ENCODE peak calls at places on chromosomes 13 and 19, in five cellular contexts. One of them, this sample, is unnamed.

GRCh38 chr13:45055902-45056648 is 64.2 kb upstream of the GTF2F2 start:
- DNase-seq in mucosa of gallbladder: no peak
- DNase-seq in NCI-H524 treated with DMSO at 0.1 percent for 48 hours: no peak
- DNase-seq in neuronal stem cell: no peak
- DNase-seq in Calu3: no peak
- DNase-seq in this sample: peak

GRCh38 chr19:49553451-49554271 is 25.9 kb downstream of the RCN3 start:
- DNase-seq in mucosa of gallbladder: no peak
- DNase-seq in NCI-H524 treated with DMSO at 0.1 percent for 48 hours: no peak
- DNase-seq in neuronal stem cell: no peak
- DNase-seq in Calu3: no peak
- DNase-seq in this sample: no peak

GRCh38 chr13:49676581-49677298 is 14.5 kb downstream of the EBPL start:
- DNase-seq in mucosa of gallbladder: no peak
- DNase-seq in NCI-H524 treated with DMSO at 0.1 percent for 48 hours: no peak
- DNase-seq in neuronal stem cell: no peak
- DNase-seq in Calu3: no peak
- DNase-seq in this sample: no peak

GRCh38 chr19:38664503-38665211 is 17.2 kb downstream of the ACTN4 start:
- DNase-seq in mucosa of gallbladder: no peak
- DNase-seq in NCI-H524 treated with DMSO at 0.1 percent for 48 hours: no peak
- DNase-seq in neuronal stem cell: no peak
- DNase-seq in Calu3: no peak
- DNase-seq in this sample: no peak

GRCh38 chr13:42548731-42549554 is 25.0 kb upstream of the TNFSF11 start:
- DNase-seq in mucosa of gallbladder: peak
- DNase-seq in NCI-H524 treated with DMSO at 0.1 percent for 48 hours: no peak
- DNase-seq in neuronal stem cell: no peak
- DNase-seq in Calu3: no peak
- DNase-seq in this sample: no peak

GRCh38 chr13:39612023-39612637 is 9.1 kb upstream of the LHFPL6 start:
- DNase-seq in mucosa of gallbladder: peak
- DNase-seq in NCI-H524 treated with DMSO at 0.1 percent for 48 hours: no peak
- DNase-seq in neuronal stem cell: peak
- DNase-seq in Calu3: peak
- DNase-seq in this sample: peak

GRCh38 chr13:49935171-49936084 is 712 bp downstream of the SPRYD7 start:
- DNase-seq in mucosa of gallbladder: peak
- DNase-seq in NCI-H524 treated with DMSO at 0.1 percent for 48 hours: no peak
- DNase-seq in neuronal stem cell: peak
- DNase-seq in Calu3: peak
- DNase-seq in this sample: peak

GRCh38 chr13:106407338-106407737 is 128.1 kb downstream of the EFNB2 start:
- DNase-seq in mucosa of gallbladder: no peak
- DNase-seq in NCI-H524 treated with DMSO at 0.1 percent for 48 hours: no peak
- DNase-seq in neuronal stem cell: no peak
- DNase-seq in Calu3: no peak
- DNase-seq in this sample: no peak

GRCh38 chr19:8340341-8341096 is 2.5 kb downstream of the KANK3 start:
- DNase-seq in mucosa of gallbladder: peak
- DNase-seq in NCI-H524 treated with DMSO at 0.1 percent for 48 hours: no peak
- DNase-seq in neuronal stem cell: no peak
- DNase-seq in Calu3: no peak
- DNase-seq in this sample: no peak

GRCh38 chr13:107765724-107766436 is 449.5 kb downstream of the LIG4 start:
- DNase-seq in mucosa of gallbladder: no peak
- DNase-seq in NCI-H524 treated with DMSO at 0.1 percent for 48 hours: no peak
- DNase-seq in neuronal stem cell: no peak
- DNase-seq in Calu3: no peak
- DNase-seq in this sample: no peak

GRCh38 chr13:32267836-32268439 is 47.2 kb downstream of the ZAR1L start:
- DNase-seq in mucosa of gallbladder: no peak
- DNase-seq in NCI-H524 treated with DMSO at 0.1 percent for 48 hours: no peak
- DNase-seq in neuronal stem cell: peak
- DNase-seq in Calu3: peak
- DNase-seq in this sample: no peak

GRCh38 chr13:21573920-21574712 is 29.9 kb downstream of the MICU2 start:
- DNase-seq in mucosa of gallbladder: no peak
- DNase-seq in NCI-H524 treated with DMSO at 0.1 percent for 48 hours: no peak
- DNase-seq in neuronal stem cell: no peak
- DNase-seq in Calu3: no peak
- DNase-seq in this sample: no peak

GRCh38 chr19:3075605-3076431 is 13.5 kb upstream of the TLE5 start:
- DNase-seq in mucosa of gallbladder: peak
- DNase-seq in NCI-H524 treated with DMSO at 0.1 percent for 48 hours: no peak
- DNase-seq in neuronal stem cell: no peak
- DNase-seq in Calu3: peak
- DNase-seq in this sample: no peak

GRCh38 chr19:46741447-46741846 is 4.4 kb upstream of the FKRP start:
- DNase-seq in mucosa of gallbladder: no peak
- DNase-seq in NCI-H524 treated with DMSO at 0.1 percent for 48 hours: no peak
- DNase-seq in neuronal stem cell: no peak
- DNase-seq in Calu3: no peak
- DNase-seq in this sample: no peak

GRCh38 chr13:79631260-79631659 is 150.3 kb downstream of the NDFIP2 start:
- DNase-seq in mucosa of gallbladder: peak
- DNase-seq in NCI-H524 treated with DMSO at 0.1 percent for 48 hours: peak
- DNase-seq in neuronal stem cell: no peak
- DNase-seq in Calu3: peak
- DNase-seq in this sample: no peak

GRCh38 chr19:51441410-51442390 is 16.6 kb downstream of the SIGLEC8 start:
- DNase-seq in mucosa of gallbladder: no peak
- DNase-seq in NCI-H524 treated with DMSO at 0.1 percent for 48 hours: no peak
- DNase-seq in neuronal stem cell: no peak
- DNase-seq in Calu3: peak
- DNase-seq in this sample: no peak

GRCh38 chr13:93183302-93183701 is 43.3 kb upstream of the GPC6 start:
- DNase-seq in mucosa of gallbladder: no peak
- DNase-seq in NCI-H524 treated with DMSO at 0.1 percent for 48 hours: no peak
- DNase-seq in neuronal stem cell: no peak
- DNase-seq in Calu3: no peak
- DNase-seq in this sample: no peak

GRCh38 chr13:39406688-39407087 is 196.3 kb downstream of the LHFPL6 start:
- DNase-seq in mucosa of gallbladder: no peak
- DNase-seq in NCI-H524 treated with DMSO at 0.1 percent for 48 hours: no peak
- DNase-seq in neuronal stem cell: no peak
- DNase-seq in Calu3: no peak
- DNase-seq in this sample: no peak

GRCh38 chr19:11574689-11575088 is 2.8 kb downstream of the ACP5 start:
- DNase-seq in mucosa of gallbladder: no peak
- DNase-seq in NCI-H524 treated with DMSO at 0.1 percent for 48 hours: no peak
- DNase-seq in neuronal stem cell: no peak
- DNase-seq in Calu3: no peak
- DNase-seq in this sample: no peak

GRCh38 chr13:44108345-44108858 is 228.7 kb downstream of the LACC1 start:
- DNase-seq in mucosa of gallbladder: peak
- DNase-seq in NCI-H524 treated with DMSO at 0.1 percent for 48 hours: no peak
- DNase-seq in neuronal stem cell: no peak
- DNase-seq in Calu3: peak
- DNase-seq in this sample: no peak

GRCh38 chr19:29303035-29303706 is 90.2 kb upstream of the UQCRFS1 start:
- DNase-seq in mucosa of gallbladder: no peak
- DNase-seq in NCI-H524 treated with DMSO at 0.1 percent for 48 hours: no peak
- DNase-seq in neuronal stem cell: no peak
- DNase-seq in Calu3: no peak
- DNase-seq in this sample: no peak

GRCh38 chr13:112714772-112715569 is 25.1 kb downstream of the ATP11A start:
- DNase-seq in mucosa of gallbladder: no peak
- DNase-seq in NCI-H524 treated with DMSO at 0.1 percent for 48 hours: no peak
- DNase-seq in neuronal stem cell: no peak
- DNase-seq in Calu3: peak
- DNase-seq in this sample: no peak

GRCh38 chr19:47363758-47364529 is 14.8 kb downstream of the DHX34 start:
- DNase-seq in mucosa of gallbladder: no peak
- DNase-seq in NCI-H524 treated with DMSO at 0.1 percent for 48 hours: no peak
- DNase-seq in neuronal stem cell: no peak
- DNase-seq in Calu3: no peak
- DNase-seq in this sample: no peak

GRCh38 chr19:38655148-38655824 is 7.8 kb downstream of the ACTN4 start:
- DNase-seq in mucosa of gallbladder: no peak
- DNase-seq in NCI-H524 treated with DMSO at 0.1 percent for 48 hours: peak
- DNase-seq in neuronal stem cell: no peak
- DNase-seq in Calu3: no peak
- DNase-seq in this sample: no peak

This sample was measured in HAP-1.